ENCODE peak calls at places on chromosomes 3 and 15, in four cellular contexts. W is RPMI7951, V is GM23248, I is GM03348. O is an unnamed sample.

GRCh38 chr15:25527118-25527517 is 88.3 kb upstream of the UBE3A start:
- DNase-seq in V (peak), W (no peak), I (no peak), O (no peak)

GRCh38 chr3:102035118-102035517 is 185.8 kb downstream of the NFKBIZ start:
- DNase-seq in W (no peak), I (no peak), V (no peak), O (no peak)

GRCh38 chr15:66679043-66679656 is 22.9 kb upstream of the SMAD6 start:
- DNase-seq in I (no peak), V (no peak), W (no peak), O (no peak)

GRCh38 chr3:183172051-183172639 is 9.6 kb upstream of the LAMP3 start:
- DNase-seq in V (no peak), W (no peak), I (no peak), O (no peak)

GRCh38 chr3:80770106-80771079 is 991.1 kb downstream of the GBE1 start:
- DNase-seq in W (no peak), V (peak), I (peak), O (no peak)

GRCh38 chr3:184656991-184657669 is 54.7 kb downstream of the MAGEF1 start:
- DNase-seq in W (peak), V (peak), I (no peak), O (peak)

GRCh38 chr3:188294823-188295487 is 141.0 kb downstream of the LPP start:
- DNase-seq in V (peak), I (peak), W (peak), O (peak)

GRCh38 chr15:33086500-33087141 is 107.9 kb downstream of the FMN1 start:
- DNase-seq in I (peak), W (peak), V (peak), O (peak)

GRCh38 chr15:60006203-60006782 is 2.2 kb downstream of the FOXB1 start:
- DNase-seq in I (peak), W (peak), V (peak), O (no peak)

GRCh38 chr15:35305906-35306305 is 220.8 kb upstream of the NANOGP8 start:
- DNase-seq in V (peak), W (peak), I (peak), O (peak)

GRCh38 chr3:186255703-186256331 is 106.2 kb downstream of the DGKG start:
- DNase-seq in I (no peak), V (no peak), W (no peak), O (no peak)

GRCh38 chr15:32112101-32112500 is 81.8 kb downstream of the CHRNA7 start:
- DNase-seq in I (no peak), W (no peak), V (no peak), O (no peak)

GRCh38 chr15:81950841-81951414 is 94.9 kb downstream of the MEX3B start:
- DNase-seq in I (peak), W (no peak), V (peak), O (peak)

GRCh38 chr15:65246026-65246714 is 34.9 kb upstream of the CILP start:
- DNase-seq in V (no peak), I (no peak), W (no peak), O (no peak)

GRCh38 chr3:38029400-38030125 is at the start of gene PLCD1:
- DNase-seq in W (peak), V (peak), I (peak), O (peak)